ENCODE peak calls at places on chromosomes 2 and 18, in ten cellular contexts. L is colonic mucosa; I is suprapubic skin; X is CD4-positive, CD25-positive, alpha-beta regulatory T cell; M is mammary epithelial cell; U is tibial nerve; Q is transverse colon; K is heart left ventricle; B is CD8-positive, alpha-beta T cell; N is SK-N-SH. E is an unnamed sample.

GRCh38 chr18:12921178-12921577 is 26.6 kb upstream of the SEH1L start:
- DNase-seq in L (no peak), I (no peak), X (no peak), M (no peak), U (no peak), Q (no peak), K (no peak), B (no peak), N (no peak), E (no peak)

GRCh38 chr18:79615091-79615490 is 64.5 kb upstream of the CTDP1 start:
- DNase-seq in L (no peak), I (peak; percentile 57), X (no peak), M (no peak), U (no peak), Q (no peak), K (no peak), B (no peak), N (no peak), E (no peak)

GRCh38 chr2:208359632-208359986 is 47.0 kb upstream of the PTH2R start:
- DNase-seq in L (no peak), I (no peak), X (no peak), M (no peak), U (no peak), Q (no peak), K (peak; percentile 62), B (no peak), N (peak; percentile 85), E (peak; percentile 68)

GRCh38 chr2:180979086-180979934 is 1.1 kb upstream of the UBE2E3 start:
- DNase-seq in L (peak; percentile 25), I (no peak), X (no peak), M (peak; percentile 58), U (no peak), Q (no peak), K (no peak), B (no peak), N (no peak), E (no peak)

GRCh38 chr18:25672490-25672889 is 320.5 kb upstream of the ZNF521 start:
- DNase-seq in L (no peak), I (no peak), X (no peak), M (no peak), U (no peak), Q (no peak), K (no peak), B (no peak), N (no peak), E (peak; percentile 38)

GRCh38 chr2:163681765-163682164 is 54.0 kb downstream of the FIGN start:
- DNase-seq in L (no peak), I (no peak), X (no peak), M (no peak), U (no peak), Q (no peak), K (no peak), B (no peak), N (no peak), E (no peak)

GRCh38 chr18:13465476-13465875 is 246.9 kb downstream of the LDLRAD4 start:
- DNase-seq in L (no peak), I (peak; percentile 47), X (no peak), M (no peak), U (no peak), Q (no peak), K (no peak), B (no peak), N (no peak), E (no peak)

GRCh38 chr18:62736077-62736476 is 20.7 kb downstream of the PHLPP1 start:
- DNase-seq in L (no peak), I (no peak), X (no peak), M (no peak), U (no peak), Q (no peak), K (no peak), B (no peak), N (no peak), E (no peak)

GRCh38 chr18:41989508-41989907 is 34.5 kb downstream of the PIK3C3 start:
- DNase-seq in L (no peak), I (no peak), X (no peak), M (no peak), U (no peak), Q (no peak), K (no peak), B (no peak), N (no peak), E (no peak)

GRCh38 chr2:134897932-134898331 is 20.7 kb upstream of the CCNT2 start:
- DNase-seq in L (no peak), I (no peak), X (peak; percentile 28), M (no peak), U (no peak), Q (no peak), K (no peak), B (no peak), N (peak; percentile 9), E (no peak)

GRCh38 chr2:172009823-172010222 is 10.1 kb downstream of the METAP1D start:
- DNase-seq in L (no peak), I (no peak), X (no peak), M (no peak), U (no peak), Q (no peak), K (no peak), B (no peak), N (no peak), E (no peak)

GRCh38 chr2:152566728-152567069 is 150.6 kb downstream of the PRPF40A start:
- DNase-seq in L (no peak), I (no peak), X (no peak), M (no peak), U (no peak), Q (no peak), K (no peak), B (no peak), N (no peak), E (no peak)

GRCh38 chr2:107681946-107682345 is 144.7 kb upstream of the RGPD4 start:
- DNase-seq in L (no peak), I (no peak), X (no peak), M (no peak), U (no peak), Q (no peak), K (no peak), B (no peak), N (no peak), E (peak; percentile 4)

GRCh38 chr2:114784890-114785583 is 342.6 kb downstream of the DPP10 start:
- DNase-seq in L (no peak), I (no peak), X (no peak), M (no peak), U (peak; percentile 16), Q (no peak), K (no peak), B (no peak), N (no peak), E (no peak)

GRCh38 chr2:8538531-8538930 is 143.3 kb upstream of the ID2 start:
- DNase-seq in L (no peak), I (peak; percentile 78), X (no peak), M (no peak), U (no peak), Q (no peak), K (no peak), B (no peak), N (no peak), E (no peak)
- H3K36me3 ChIP-seq in L (no peaks in the 10 kb centered on the region), I (no peaks in the 10 kb centered on the region), X (no peaks in the 10 kb centered on the region), M (no peaks in the 10 kb centered on the region), U (no peaks in the 10 kb centered on the region), Q (no peaks in the 10 kb centered on the region), K (no peaks in the 10 kb centered on the region), B (no peaks in the 10 kb centered on the region), N (no peaks in the 10 kb centered on the region), E (no peaks in the 10 kb centered on the region)

DNA sequence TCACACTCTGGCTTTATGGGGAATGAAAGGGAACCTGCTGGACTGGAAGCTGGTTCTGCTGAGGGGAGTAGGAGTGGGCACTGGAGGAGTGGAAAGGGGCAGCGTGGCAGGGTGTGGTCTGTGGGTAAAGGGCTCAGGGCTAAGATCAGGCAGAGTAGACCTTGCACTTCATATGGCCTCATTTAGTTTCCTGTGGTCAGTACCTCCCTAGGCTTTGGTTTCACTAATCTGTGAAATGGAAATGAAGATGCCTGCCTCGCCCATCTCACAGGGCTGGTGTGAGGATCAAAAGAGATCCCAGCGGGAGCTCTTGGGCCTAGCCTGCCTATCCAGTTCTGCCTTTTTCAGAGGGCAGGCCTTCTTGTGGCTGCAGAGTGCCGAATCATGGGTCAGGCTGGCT is 208.7 kb downstream of the LOXHD1 start:
- DNase-seq in L (no peak), I (no peak), X (no peak), M (no peak), U (no peak), Q (no peak), K (no peak), B (no peak), N (no peak), E (peak; percentile 78)
- H3K4me3 ChIP-seq in L (no peak overlapping the region), I (no peak overlapping the region), X (no peak overlapping the region), M (no peak overlapping the region), U (no peak overlapping the region), Q (no peak overlapping the region), K (no peak overlapping the region), B (no peak overlapping the region), N (no peak overlapping the region), E (no peak overlapping the region)

GRCh38 chr2:127873707-127874303 is 12.0 kb downstream of the AMMECR1L start:
- DNase-seq in L (no peak), I (no peak), X (no peak), M (no peak), U (no peak), Q (no peak), K (no peak), B (no peak), N (no peak), E (no peak)

GRCh38 chr2:127874378-127875271 is 11.1 kb downstream of the AMMECR1L start:
- DNase-seq in L (no peak), I (no peak), X (no peak), M (no peak), U (no peak), Q (no peak), K (no peak), B (no peak), N (no peak), E (no peak)

GRCh38 chr2:127879899-127880298 is 5.9 kb downstream of the AMMECR1L start:
- DNase-seq in L (no peak), I (no peak), X (no peak), M (no peak), U (no peak), Q (no peak), K (no peak), B (no peak), N (no peak), E (no peak)

GRCh38 chr2:127877626-127878025 is 8.1 kb downstream of the AMMECR1L start:
- DNase-seq in L (no peak), I (no peak), X (no peak), M (no peak), U (no peak), Q (no peak), K (no peak), B (no peak), N (no peak), E (no peak)

DNA sequence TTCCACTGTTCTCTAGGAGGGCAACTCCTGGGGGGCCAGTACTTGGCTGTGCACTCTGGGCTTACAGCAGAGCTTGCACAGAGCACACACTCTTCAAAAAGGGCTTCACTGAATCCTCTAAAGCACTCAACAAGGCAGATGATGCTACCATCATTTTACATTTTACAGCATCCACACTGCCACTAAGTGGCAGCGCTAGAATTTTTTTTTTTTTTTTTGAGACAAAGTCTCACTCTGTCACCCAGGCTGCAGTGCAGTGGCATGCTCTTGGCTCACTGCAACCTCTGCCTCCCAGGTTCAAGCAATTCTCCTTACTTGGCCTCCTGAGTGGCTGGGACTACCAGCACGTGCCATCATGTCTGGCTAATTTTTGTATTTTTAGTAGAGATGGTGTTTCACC is 8.6 kb downstream of the AMMECR1L start:
- DNase-seq in L (no peak), I (no peak), X (no peak), M (no peak), U (no peak), Q (no peak), K (no peak), B (no peak), N (no peak), E (no peak)
- H3K36me3 ChIP-seq in L (no peaks in the 10 kb centered on the region), I (peaks cover 25% of the 10 kb centered on the region), X (peaks cover 41% of the 10 kb centered on the region), M (peaks cover 22% of the 10 kb centered on the region), U (no peaks in the 10 kb centered on the region), Q (peaks cover 10% of the 10 kb centered on the region), K (peaks cover 41% of the 10 kb centered on the region), B (peaks cover 11% of the 10 kb centered on the region), N (peaks cover 31% of the 10 kb centered on the region), E (peaks cover 11% of the 10 kb centered on the region)

GRCh38 chr18:395481-396250 is 104.8 kb downstream of the COLEC12 start:
- DNase-seq in L (no peak), I (no peak), X (no peak), M (no peak), U (peak; percentile 28), Q (no peak), K (no peak), B (no peak), N (peak; percentile 70), E (no peak)
- H3K4me3 ChIP-seq in L (no peak overlapping the region), I (no peak overlapping the region), X (no peak overlapping the region), M (no peak overlapping the region), U (no peak overlapping the region), Q (no peak overlapping the region), K (no peak overlapping the region), B (no peak overlapping the region), N (no peak overlapping the region), E (no peak overlapping the region)

E was measured in H7.